ENCODE peak calls at places on chromosomes 4 and X, in nine cellular contexts. One of them, this sample, is unnamed.

GRCh38 chrX:85503258-85504158 is 124.0 kb upstream of the POF1B start:
- ATAC-seq in heart left ventricle: no peak
- ATAC-seq in lung: no peak
- ATAC-seq in GM23338: no peak
- ATAC-seq in heart right ventricle: no peak
- ATAC-seq in left lung: no peak
- ATAC-seq in mucosa of descending colon: peak; percentile 89
- ATAC-seq in pancreas: no peak
- ATAC-seq in lower lobe of right lung: no peak
- ATAC-seq in this sample: no peak

GRCh38 chr4:8248091-8248490 is 21.5 kb upstream of the HTRA3 start:
- ATAC-seq in pancreas: no peak
- ATAC-seq in heart left ventricle: no peak
- ATAC-seq in left lung: peak; percentile 33
- ATAC-seq in lower lobe of right lung: peak; percentile 11
- ATAC-seq in GM23338: no peak
- ATAC-seq in mucosa of descending colon: no peak
- ATAC-seq in lung: no peak
- ATAC-seq in heart right ventricle: no peak
- ATAC-seq in this sample: peak; percentile 32

GRCh38 chr4:98612318-98613250 is 45.8 kb downstream of the TSPAN5 start:
- ATAC-seq in pancreas: no peak
- ATAC-seq in lung: no peak
- ATAC-seq in left lung: no peak
- ATAC-seq in lower lobe of right lung: no peak
- ATAC-seq in heart left ventricle: no peak
- ATAC-seq in mucosa of descending colon: no peak
- ATAC-seq in heart right ventricle: no peak
- ATAC-seq in GM23338: peak; percentile 52
- ATAC-seq in this sample: no peak

GRCh38 chr4:13588954-13589353 is 38.6 kb downstream of the BOD1L1 start:
- ATAC-seq in pancreas: no peak
- ATAC-seq in lung: no peak
- ATAC-seq in lower lobe of right lung: no peak
- ATAC-seq in left lung: no peak
- ATAC-seq in heart left ventricle: no peak
- ATAC-seq in heart right ventricle: no peak
- ATAC-seq in GM23338: no peak
- ATAC-seq in mucosa of descending colon: no peak
- ATAC-seq in this sample: no peak

GRCh38 chrX:113828470-113828869 is 755.4 kb upstream of the HTR2C start:
- ATAC-seq in pancreas: no peak
- ATAC-seq in GM23338: peak; percentile 85
- ATAC-seq in heart right ventricle: no peak
- ATAC-seq in lower lobe of right lung: no peak
- ATAC-seq in left lung: no peak
- ATAC-seq in lung: no peak
- ATAC-seq in heart left ventricle: no peak
- ATAC-seq in mucosa of descending colon: no peak
- ATAC-seq in this sample: no peak

GRCh38 chr4:154329268-154329858 is 162.2 kb downstream of the DCHS2 start:
- ATAC-seq in mucosa of descending colon: no peak
- ATAC-seq in left lung: peak; percentile 71
- ATAC-seq in heart left ventricle: no peak
- ATAC-seq in heart right ventricle: no peak
- ATAC-seq in lower lobe of right lung: no peak
- ATAC-seq in lung: no peak
- ATAC-seq in pancreas: peak; percentile 63
- ATAC-seq in GM23338: no peak
- ATAC-seq in this sample: peak; percentile 50

GRCh38 chr4:174136013-174136412 is 147.5 kb downstream of the FBXO8 start:
- ATAC-seq in pancreas: no peak
- ATAC-seq in left lung: no peak
- ATAC-seq in mucosa of descending colon: no peak
- ATAC-seq in lung: no peak
- ATAC-seq in GM23338: peak; percentile 55
- ATAC-seq in heart left ventricle: no peak
- ATAC-seq in lower lobe of right lung: no peak
- ATAC-seq in heart right ventricle: no peak
- ATAC-seq in this sample: peak; percentile 60

GRCh38 chr4:147550626-147551250 is 66.5 kb upstream of the TMEM184C start:
- ATAC-seq in left lung: peak; percentile 76
- ATAC-seq in pancreas: no peak
- ATAC-seq in heart right ventricle: peak; percentile 24
- ATAC-seq in lower lobe of right lung: no peak
- ATAC-seq in heart left ventricle: peak; percentile 47
- ATAC-seq in mucosa of descending colon: no peak
- ATAC-seq in GM23338: no peak
- ATAC-seq in lung: no peak
- ATAC-seq in this sample: no peak

GRCh38 chrX:149230689-149231088 is 274.4 kb downstream of the IDS start:
- ATAC-seq in GM23338: no peak
- ATAC-seq in pancreas: no peak
- ATAC-seq in mucosa of descending colon: no peak
- ATAC-seq in heart right ventricle: no peak
- ATAC-seq in heart left ventricle: no peak
- ATAC-seq in lung: no peak
- ATAC-seq in left lung: no peak
- ATAC-seq in lower lobe of right lung: no peak
- ATAC-seq in this sample: no peak

GRCh38 chr4:171582961-171583581 is 230.1 kb upstream of the GALNTL6 start:
- ATAC-seq in left lung: no peak
- ATAC-seq in lung: no peak
- ATAC-seq in lower lobe of right lung: no peak
- ATAC-seq in heart right ventricle: no peak
- ATAC-seq in pancreas: no peak
- ATAC-seq in heart left ventricle: no peak
- ATAC-seq in GM23338: no peak
- ATAC-seq in mucosa of descending colon: no peak
- ATAC-seq in this sample: no peak

GRCh38 chr4:93313207-93313606 is 515.3 kb upstream of the ATOH1 start:
- ATAC-seq in left lung: no peak
- ATAC-seq in GM23338: no peak
- ATAC-seq in heart right ventricle: no peak
- ATAC-seq in heart left ventricle: no peak
- ATAC-seq in lower lobe of right lung: no peak
- ATAC-seq in pancreas: no peak
- ATAC-seq in mucosa of descending colon: no peak
- ATAC-seq in lung: no peak
- ATAC-seq in this sample: no peak

GRCh38 chr4:6875431-6875831 is 34.2 kb upstream of the TBC1D14 start:
- ATAC-seq in pancreas: peak; percentile 62
- ATAC-seq in lower lobe of right lung: peak; percentile 79
- ATAC-seq in heart left ventricle: peak; percentile 89
- ATAC-seq in left lung: peak; percentile 63
- ATAC-seq in GM23338: no peak
- ATAC-seq in heart right ventricle: peak; percentile 75
- ATAC-seq in mucosa of descending colon: peak; percentile 50
- ATAC-seq in lung: peak; percentile 24
- ATAC-seq in this sample: peak; percentile 62

GRCh38 chr4:85514117-85514516 is 39.2 kb downstream of the ARHGAP24 start:
- ATAC-seq in pancreas: peak; percentile 69
- ATAC-seq in heart left ventricle: no peak
- ATAC-seq in mucosa of descending colon: peak; percentile 66
- ATAC-seq in heart right ventricle: peak; percentile 40
- ATAC-seq in GM23338: no peak
- ATAC-seq in left lung: peak; percentile 57
- ATAC-seq in lower lobe of right lung: no peak
- ATAC-seq in lung: no peak
- ATAC-seq in this sample: no peak

GRCh38 chr4:142358656-142359055 is 487.4 kb downstream of the INPP4B start:
- ATAC-seq in heart right ventricle: no peak
- ATAC-seq in pancreas: no peak
- ATAC-seq in mucosa of descending colon: no peak
- ATAC-seq in GM23338: peak; percentile 40
- ATAC-seq in heart left ventricle: no peak
- ATAC-seq in lung: peak; percentile 51
- ATAC-seq in lower lobe of right lung: peak; percentile 79
- ATAC-seq in left lung: peak; percentile 95
- ATAC-seq in this sample: no peak

GRCh38 chrX:8668797-8669196 is 63.1 kb downstream of the ANOS1 start:
- ATAC-seq in lower lobe of right lung: peak; percentile 57
- ATAC-seq in lung: peak; percentile 70
- ATAC-seq in left lung: no peak
- ATAC-seq in heart left ventricle: no peak
- ATAC-seq in GM23338: peak; percentile 29
- ATAC-seq in pancreas: peak; percentile 42
- ATAC-seq in mucosa of descending colon: no peak
- ATAC-seq in heart right ventricle: no peak
- ATAC-seq in this sample: no peak

GRCh38 chrX:8657883-8658282 is 74.1 kb downstream of the ANOS1 start:
- ATAC-seq in heart left ventricle: no peak
- ATAC-seq in pancreas: no peak
- ATAC-seq in mucosa of descending colon: no peak
- ATAC-seq in heart right ventricle: no peak
- ATAC-seq in lower lobe of right lung: no peak
- ATAC-seq in lung: no peak
- ATAC-seq in GM23338: no peak
- ATAC-seq in left lung: no peak
- ATAC-seq in this sample: no peak

GRCh38 chrX:8663325-8663724 is 68.6 kb downstream of the ANOS1 start:
- ATAC-seq in pancreas: peak; percentile 50
- ATAC-seq in mucosa of descending colon: no peak
- ATAC-seq in GM23338: no peak
- ATAC-seq in lower lobe of right lung: no peak
- ATAC-seq in lung: no peak
- ATAC-seq in heart left ventricle: no peak
- ATAC-seq in heart right ventricle: no peak
- ATAC-seq in left lung: no peak
- ATAC-seq in this sample: no peak
- TF ChIP-seq CTCF in pancreas: no peak
- TF ChIP-seq CTCF in mucosa of descending colon: no peak
- TF ChIP-seq CTCF in GM23338: no peak
- TF ChIP-seq CTCF in lower lobe of right lung: no peak
- TF ChIP-seq CTCF in lung: no peak
- TF ChIP-seq CTCF in heart left ventricle: no peak
- TF ChIP-seq CTCF in heart right ventricle: no peak
- TF ChIP-seq CTCF in left lung: no peak
- TF ChIP-seq CTCF in this sample: no peak

DNA sequence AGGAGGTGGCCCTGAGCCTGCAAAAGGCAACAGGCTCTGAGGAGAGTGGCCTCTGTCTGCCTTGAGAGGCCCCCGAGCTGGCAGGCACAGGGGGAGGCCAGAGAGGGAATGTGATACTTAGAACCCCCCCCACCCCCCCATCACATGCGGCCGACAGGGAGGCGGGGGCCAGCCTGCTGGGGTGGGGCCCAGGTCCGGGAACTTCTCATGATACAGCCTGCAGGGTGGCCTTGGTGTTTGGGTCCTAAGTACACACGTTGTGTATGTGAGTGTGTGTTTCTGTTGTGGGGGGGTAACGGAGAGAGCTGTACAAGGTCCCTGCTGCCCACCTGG is 19.7 kb downstream of the SH3BP2 start:
- ATAC-seq in lower lobe of right lung: no peak
- ATAC-seq in heart left ventricle: no peak
- ATAC-seq in GM23338: no peak
- ATAC-seq in mucosa of descending colon: peak; percentile 3
- ATAC-seq in heart right ventricle: peak; percentile 4
- ATAC-seq in left lung: no peak
- ATAC-seq in lung: no peak
- ATAC-seq in pancreas: no peak
- ATAC-seq in this sample: peak; percentile 10
- H3K4me1 ChIP-seq in lower lobe of right lung: peaks cover 93% of the 10 kb centered on the region
- H3K4me1 ChIP-seq in heart left ventricle: peaks cover 68% of the 10 kb centered on the region
- H3K4me1 ChIP-seq in GM23338: peaks cover 7% of the 10 kb centered on the region
- H3K4me1 ChIP-seq in mucosa of descending colon: peaks cover 23% of the 10 kb centered on the region
- H3K4me1 ChIP-seq in heart right ventricle: peaks cover 72% of the 10 kb centered on the region
- H3K4me1 ChIP-seq in left lung: peaks cover 97% of the 10 kb centered on the region
- H3K4me1 ChIP-seq in lung: peaks cover 57% of the 10 kb centered on the region
- H3K4me1 ChIP-seq in pancreas: no peaks in the 10 kb centered on the region
- H3K4me1 ChIP-seq in this sample: peaks cover 37% of the 10 kb centered on the region

GRCh38 chr4:117326091-117326490 is 240.7 kb upstream of the TRAM1L1 start:
- ATAC-seq in lower lobe of right lung: no peak
- ATAC-seq in left lung: no peak
- ATAC-seq in heart right ventricle: no peak
- ATAC-seq in GM23338: no peak
- ATAC-seq in pancreas: no peak
- ATAC-seq in mucosa of descending colon: no peak
- ATAC-seq in lung: no peak
- ATAC-seq in heart left ventricle: no peak
- ATAC-seq in this sample: no peak

GRCh38 chr4:117324851-117325491 is 239.6 kb upstream of the TRAM1L1 start:
- ATAC-seq in GM23338: no peak
- ATAC-seq in lung: no peak
- ATAC-seq in lower lobe of right lung: no peak
- ATAC-seq in mucosa of descending colon: peak; percentile 64
- ATAC-seq in heart right ventricle: no peak
- ATAC-seq in heart left ventricle: no peak
- ATAC-seq in pancreas: no peak
- ATAC-seq in left lung: no peak
- ATAC-seq in this sample: no peak

GRCh38 chr4:117331817-117332216 is 246.4 kb upstream of the TRAM1L1 start:
- ATAC-seq in lower lobe of right lung: no peak
- ATAC-seq in heart right ventricle: no peak
- ATAC-seq in mucosa of descending colon: no peak
- ATAC-seq in pancreas: no peak
- ATAC-seq in left lung: no peak
- ATAC-seq in GM23338: no peak
- ATAC-seq in lung: no peak
- ATAC-seq in heart left ventricle: no peak
- ATAC-seq in this sample: no peak

DNA sequence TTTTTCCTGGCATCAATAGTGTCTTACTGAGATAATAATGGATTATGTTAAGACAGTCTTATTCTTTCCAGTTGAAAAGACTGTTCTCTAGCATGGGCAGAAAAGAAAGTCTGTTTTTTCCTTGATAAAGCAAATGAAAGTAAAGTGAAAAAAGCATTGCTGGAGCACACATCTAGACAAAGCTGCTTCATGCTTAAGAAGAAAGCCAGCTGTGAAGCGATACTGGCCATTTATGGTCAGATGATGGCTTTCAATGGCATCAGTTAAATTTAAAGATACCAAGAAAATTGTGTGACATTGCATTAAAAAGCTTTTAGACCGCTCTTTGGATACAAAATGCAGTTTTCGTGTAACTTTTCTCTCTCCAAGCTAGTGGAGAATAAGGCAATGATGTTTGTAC is 242.1 kb upstream of the TRAM1L1 start:
- ATAC-seq in GM23338: no peak
- ATAC-seq in lung: no peak
- ATAC-seq in heart right ventricle: no peak
- ATAC-seq in heart left ventricle: no peak
- ATAC-seq in pancreas: no peak
- ATAC-seq in mucosa of descending colon: no peak
- ATAC-seq in left lung: no peak
- ATAC-seq in lower lobe of right lung: no peak
- ATAC-seq in this sample: no peak
- TF ChIP-seq CTCF in GM23338: no peak
- TF ChIP-seq CTCF in lung: no peak
- TF ChIP-seq CTCF in heart right ventricle: no peak
- TF ChIP-seq CTCF in heart left ventricle: no peak
- TF ChIP-seq CTCF in pancreas: no peak
- TF ChIP-seq CTCF in mucosa of descending colon: no peak
- TF ChIP-seq CTCF in left lung: no peak
- TF ChIP-seq CTCF in lower lobe of right lung: no peak
- TF ChIP-seq CTCF in this sample: no peak

DNA sequence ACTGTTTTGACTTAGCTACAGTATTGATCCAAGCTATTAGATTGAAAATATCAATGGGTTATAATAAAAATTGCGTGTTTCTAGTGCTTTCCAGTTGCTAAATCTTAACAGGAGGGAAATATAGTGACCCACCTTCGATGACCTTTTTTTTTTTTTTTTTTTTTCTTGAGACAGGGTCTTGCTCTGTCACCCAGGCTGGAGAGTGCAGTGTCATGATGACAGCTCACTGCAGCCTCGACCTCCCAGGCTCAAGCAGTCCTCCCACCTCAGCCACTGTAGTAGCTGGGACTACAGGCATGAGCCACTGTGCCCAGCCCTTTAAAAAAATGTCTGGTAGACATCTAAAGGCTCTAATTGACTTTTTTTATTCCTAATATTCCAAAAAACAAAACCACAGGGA is 3.8 kb upstream of the ASB5 start:
- ATAC-seq in left lung: no peak
- ATAC-seq in mucosa of descending colon: no peak
- ATAC-seq in heart left ventricle: no peak
- ATAC-seq in lung: no peak
- ATAC-seq in pancreas: no peak
- ATAC-seq in GM23338: no peak
- ATAC-seq in heart right ventricle: no peak
- ATAC-seq in lower lobe of right lung: no peak
- ATAC-seq in this sample: no peak
- H3K4me1 ChIP-seq in left lung: no peaks in the 10 kb centered on the region
- H3K4me1 ChIP-seq in mucosa of descending colon: no peaks in the 10 kb centered on the region
- H3K4me1 ChIP-seq in heart left ventricle: no peaks in the 10 kb centered on the region
- H3K4me1 ChIP-seq in lung: no peaks in the 10 kb centered on the region
- H3K4me1 ChIP-seq in pancreas: no peaks in the 10 kb centered on the region
- H3K4me1 ChIP-seq in GM23338: no peaks in the 10 kb centered on the region
- H3K4me1 ChIP-seq in heart right ventricle: peaks cover 6% of the 10 kb centered on the region
- H3K4me1 ChIP-seq in lower lobe of right lung: no peaks in the 10 kb centered on the region
- H3K4me1 ChIP-seq in this sample: no peaks in the 10 kb centered on the region